ENCODE peak calls at places on chromosome 22, in eight cellular contexts. U is NB4, Y is stomach, Z is esophagus squamous epithelium, X is endothelial cell of umbilical vein, F is lower leg skin, W is IMR-90, V is tibial nerve. D is an unnamed sample.

GRCh38 chr22:43235445-43236400 is 48.8 kb upstream of the TTLL12 start:
- DNase-seq in U (no peak), Y (no peak), Z (no peak), X (no peak), F (no peak), W (no peak), V (no peak), D (no peak)

GRCh38 chr22:43127166-43127908 is 15.9 kb downstream of the MCAT start:
- DNase-seq in U (no peak), Y (peak), Z (no peak), X (no peak), F (no peak), W (no peak), V (no peak), D (no peak)

GRCh38 chr22:49780992-49781782 is 46.5 kb downstream of the BRD1 start:
- DNase-seq in U (no peak), Y (no peak), Z (no peak), X (no peak), F (no peak), W (no peak), V (no peak), D (no peak)

GRCh38 chr22:23274146-23274526 is 93.8 kb downstream of the BCR start:
- DNase-seq in U (no peak), Y (no peak), Z (no peak), X (no peak), F (no peak), W (no peak), V (no peak), D (no peak)

GRCh38 chr22:42330953-42331525 is 60.6 kb upstream of the TCF20 start:
- DNase-seq in U (no peak), Y (no peak), Z (no peak), X (no peak), F (no peak), W (no peak), V (no peak), D (no peak)

GRCh38 chr22:22424210-22424800 is 84.2 kb downstream of the ZNF280B start:
- DNase-seq in U (no peak), Y (no peak), Z (no peak), X (no peak), F (no peak), W (no peak), V (no peak), D (no peak)

GRCh38 chr22:17109113-17109865 is 11.9 kb downstream of the TMEM121B start:
- DNase-seq in U (peak), Y (no peak), Z (no peak), X (no peak), F (no peak), W (no peak), V (no peak), D (no peak)

GRCh38 chr22:50452649-50453048 is 22.2 kb downstream of the SBF1 start:
- DNase-seq in U (no peak), Y (no peak), Z (no peak), X (no peak), F (no peak), W (no peak), V (no peak), D (no peak)

GRCh38 chr22:22045576-22046335 is 63.2 kb upstream of the TOP3B start:
- DNase-seq in U (no peak), Y (no peak), Z (no peak), X (no peak), F (no peak), W (no peak), V (no peak), D (no peak)

GRCh38 chr22:33018232-33018864 is 39.8 kb downstream of the SYN3 start:
- DNase-seq in U (peak), Y (peak), Z (no peak), X (peak), F (no peak), W (peak), V (peak), D (no peak)

GRCh38 chr22:27930246-27931060 is 11.4 kb upstream of the PITPNB start:
- DNase-seq in U (no peak), Y (no peak), Z (no peak), X (no peak), F (no peak), W (peak), V (no peak), D (no peak)

GRCh38 chr22:41780714-41781507 is 19.6 kb upstream of the CCDC134 start:
- DNase-seq in U (peak), Y (peak), Z (peak), X (peak), F (peak), W (peak), V (no peak), D (peak)

GRCh38 chr22:39205344-39206021 is 39.3 kb downstream of the PDGFB start:
- DNase-seq in U (peak), Y (no peak), Z (no peak), X (peak), F (no peak), W (peak), V (no peak), D (no peak)

GRCh38 chr22:48850658-48851287 is 976.9 kb downstream of the BRD1 start:
- DNase-seq in U (no peak), Y (no peak), Z (no peak), X (no peak), F (no peak), W (no peak), V (no peak), D (peak)

GRCh38 chr22:40446203-40446602 is 75.8 kb downstream of the SGSM3 start:
- DNase-seq in U (no peak), Y (no peak), Z (no peak), X (no peak), F (no peak), W (no peak), V (no peak), D (no peak)

GRCh38 chr22:17916226-17916889 is 108.0 kb downstream of the MICAL3 start:
- DNase-seq in U (peak), Y (no peak), Z (no peak), X (no peak), F (no peak), W (no peak), V (no peak), D (no peak)

GRCh38 chr22:39448205-39449054 is 8.4 kb upstream of the MGAT3 start:
- DNase-seq in U (peak), Y (peak), Z (no peak), X (no peak), F (peak), W (no peak), V (no peak), D (no peak)

GRCh38 chr22:26589845-26590524 is at the start of gene TPST2:
- DNase-seq in U (peak), Y (peak), Z (no peak), X (peak), F (peak), W (peak), V (peak), D (peak)

GRCh38 chr22:26766510-26767350 is 109.3 kb downstream of the MIAT start:
- DNase-seq in U (no peak), Y (no peak), Z (no peak), X (no peak), F (no peak), W (no peak), V (no peak), D (no peak)

GRCh38 chr22:27988704-27989103 is 69.6 kb upstream of the PITPNB start:
- DNase-seq in U (no peak), Y (peak), Z (no peak), X (no peak), F (no peak), W (no peak), V (no peak), D (no peak)

GRCh38 chr22:37635157-37635556 is 4.3 kb upstream of the SH3BP1 start:
- DNase-seq in U (no peak), Y (no peak), Z (no peak), X (no peak), F (no peak), W (no peak), V (no peak), D (no peak)

GRCh38 chr22:37633693-37634504 is 5.6 kb upstream of the SH3BP1 start:
- DNase-seq in U (peak), Y (peak), Z (no peak), X (peak), F (peak), W (peak), V (peak), D (peak)

GRCh38 chr22:37633082-37633692 is 6.3 kb upstream of the SH3BP1 start:
- DNase-seq in U (peak), Y (no peak), Z (no peak), X (no peak), F (no peak), W (no peak), V (no peak), D (no peak)

GRCh38 chr22:37636186-37636948 is 3.1 kb upstream of the SH3BP1 start:
- DNase-seq in U (peak), Y (peak), Z (no peak), X (no peak), F (no peak), W (peak), V (no peak), D (no peak)

GRCh38 chr22:37634505-37635002 is 4.9 kb upstream of the SH3BP1 start:
- DNase-seq in U (no peak), Y (no peak), Z (no peak), X (no peak), F (no peak), W (no peak), V (no peak), D (no peak)
- TF ChIP-seq CTCF in U (no peak), Y (no peak), Z (no peak), X (no peak), F (no peak), W (peak), V (no peak), D (no peak)

GRCh38 chr22:46054878-46055158 is 77.9 kb upstream of the WNT7B start:
- DNase-seq in U (no peak), Y (no peak), Z (no peak), X (no peak), F (no peak), W (no peak), V (peak), D (no peak)
- H3K4me3 ChIP-seq in U (no peak), Y (peak), Z (peak), X (peak), F (peak), W (peak), V (peak), D (peak)

GRCh38 chr22:25447067-25447688 is 117.3 kb upstream of the GRK3 start:
- DNase-seq in U (peak), Y (no peak), Z (no peak), X (no peak), F (no peak), W (no peak), V (no peak), D (no peak)
- TF ChIP-seq POLR2A in U (no peak), Y (no peak), Z (no peak), X (no peak), F (no peak), W (no peak), V (no peak), D (no peak)

GRCh38 chr22:31631381-31631780 is 30.6 kb downstream of the PISD start:
- DNase-seq in U (no peak), Y (no peak), Z (no peak), X (no peak), F (no peak), W (no peak), V (no peak), D (no peak)

GRCh38 chr22:31628362-31628761 is 33.7 kb downstream of the PISD start:
- DNase-seq in U (no peak), Y (no peak), Z (no peak), X (no peak), F (no peak), W (no peak), V (no peak), D (no peak)

GRCh38 chr22:31628969-31629723 is 32.9 kb downstream of the PISD start:
- DNase-seq in U (no peak), Y (no peak), Z (no peak), X (no peak), F (no peak), W (no peak), V (no peak), D (no peak)

GRCh38 chr22:31629741-31630184 is 32.3 kb downstream of the PISD start:
- DNase-seq in U (no peak), Y (no peak), Z (no peak), X (no peak), F (no peak), W (no peak), V (no peak), D (no peak)

GRCh38 chr22:31630331-31631329 is 31.4 kb downstream of the PISD start:
- DNase-seq in U (peak), Y (peak), Z (peak), X (peak), F (peak), W (peak), V (peak), D (peak)
- TF ChIP-seq CTCF in U (no peak), Y (no peak), Z (no peak), X (no peak), F (no peak), W (no peak), V (peak), D (no peak)

GRCh38 chr22:30267382-30268302 is 991 bp upstream of the OSM start:
- DNase-seq in U (peak), Y (no peak), Z (no peak), X (no peak), F (no peak), W (no peak), V (no peak), D (no peak)

GRCh38 chr22:30263883-30264282 is 2.8 kb downstream of the OSM start:
- DNase-seq in U (no peak), Y (no peak), Z (no peak), X (no peak), F (no peak), W (no peak), V (no peak), D (no peak)

GRCh38 chr22:30265131-30265720 is 1.4 kb downstream of the OSM start:
- DNase-seq in U (peak), Y (no peak), Z (no peak), X (no peak), F (no peak), W (no peak), V (no peak), D (no peak)

GRCh38 chr22:30266445-30267381 is at the start of gene OSM:
- DNase-seq in U (peak), Y (peak), Z (no peak), X (no peak), F (no peak), W (no peak), V (no peak), D (peak)

GRCh38 chr22:30265851-30266444 is 703 bp downstream of the OSM start:
- DNase-seq in U (peak), Y (peak), Z (peak), X (no peak), F (no peak), W (no peak), V (no peak), D (peak)
- H3K4me3 ChIP-seq in U (peak), Y (peak), Z (no peak), X (no peak), F (peak), W (no peak), V (peak), D (peak)

GRCh38 chr22:20117656-20118571 is 888 bp upstream of the TRMT2A start:
- DNase-seq in U (peak), Y (no peak), Z (no peak), X (peak), F (no peak), W (peak), V (no peak), D (peak)

GRCh38 chr22:20116376-20116950 is 559 bp downstream of the RANBP1 start:
- DNase-seq in U (no peak), Y (no peak), Z (no peak), X (no peak), F (no peak), W (no peak), V (no peak), D (no peak)

GRCh38 chr22:20115691-20116375 is at the start of gene RANBP1:
- DNase-seq in U (no peak), Y (no peak), Z (no peak), X (no peak), F (no peak), W (no peak), V (no peak), D (no peak)

GRCh38 chr22:20118572-20119020 is 1.6 kb upstream of the TRMT2A start:
- DNase-seq in U (no peak), Y (no peak), Z (no peak), X (no peak), F (no peak), W (no peak), V (no peak), D (no peak)

DNA sequence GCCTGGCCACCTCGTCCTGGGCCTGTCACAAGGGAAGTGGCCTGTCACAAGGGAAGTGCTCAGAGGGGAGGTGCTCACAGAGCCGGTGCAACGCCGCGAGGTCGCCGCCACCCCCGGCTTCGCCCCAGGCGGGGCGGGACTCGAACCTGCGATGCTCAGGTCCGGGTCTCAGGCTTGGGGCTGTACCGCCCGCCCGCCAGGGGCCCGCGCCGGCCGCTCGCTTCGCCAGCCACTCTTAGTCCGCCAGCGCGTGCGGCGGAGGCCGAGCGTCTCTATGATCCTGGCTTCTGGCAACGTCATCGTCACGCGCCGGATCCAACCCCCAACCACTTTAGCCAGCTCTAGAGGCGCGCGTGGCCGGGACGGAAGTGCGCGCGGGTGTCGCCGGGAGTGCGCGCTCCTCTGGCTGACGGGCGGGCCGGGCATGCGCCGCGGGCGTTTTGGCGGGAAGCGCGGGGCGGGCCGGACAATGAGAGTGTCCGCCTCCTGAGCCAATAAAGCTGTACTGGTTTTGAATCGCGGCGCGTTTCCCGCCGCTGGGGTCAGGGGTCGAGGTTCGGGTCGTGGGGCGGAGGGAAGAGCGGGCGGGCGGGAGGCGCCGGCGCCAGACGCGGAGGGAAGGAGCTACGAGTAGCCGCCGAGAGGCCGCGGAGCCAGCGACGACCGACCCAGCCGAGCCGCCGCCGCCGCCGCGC is at the start of gene TRMT2A:
- DNase-seq in U (peak), Y (peak), Z (peak), X (peak), F (peak), W (peak), V (peak), D (peak)
- TF ChIP-seq POLR2A in U (no peak), Y (no peak), Z (peak), X (no peak), F (no peak), W (peak), V (peak), D (no peak)

GRCh38 chr22:45217806-45218205 is 22.9 kb downstream of the KIAA0930 start:
- DNase-seq in U (no peak), Y (no peak), Z (no peak), X (no peak), F (no peak), W (no peak), V (no peak), D (no peak)
- TF ChIP-seq CTCF in U (no peak), Y (no peak), Z (no peak), X (no peak), F (no peak), W (no peak), V (no peak), D (no peak)

D was measured in heart left ventricle.